ENCODE peak calls at places on chromosomes 12 and 14, in eight cellular contexts. N is GM06990; W is GM20000; L is CD8-positive, alpha-beta T cell; U is fibroblast of pulmonary artery; D is GM13977; A is psoas muscle; B is MCF 10A. S is an unnamed sample.

GRCh38 chr12:50326636-50327284 is 43.4 kb upstream of the LIMA1 start:
- DNase-seq in N (no peak), L (no peak), B (peak), W (no peak), A (no peak), D (no peak), U (peak), S (no peak)

GRCh38 chr12:84159245-84159644 is 753.4 kb downstream of the SLC6A15 start:
- DNase-seq in W (no peak), B (no peak), N (no peak), L (no peak), A (no peak), U (no peak), D (no peak), S (no peak)

GRCh38 chr12:123743002-123743401 is 19.1 kb upstream of the DNAH10 start:
- DNase-seq in A (peak), U (no peak), W (no peak), N (no peak), D (no peak), B (no peak), L (no peak), S (no peak)

GRCh38 chr14:105563347-105563737 is 37.0 kb downstream of the TMEM121 start:
- DNase-seq in L (no peak), D (no peak), W (no peak), A (peak), N (no peak), U (no peak), B (no peak), S (no peak)

GRCh38 chr12:70719672-70720420 is 82.6 kb upstream of the PTPRB start:
- DNase-seq in N (no peak), W (peak), D (peak), B (peak), A (peak), U (peak), L (peak), S (no peak)

GRCh38 chr12:6123258-6123657 is 1.2 kb downstream of the VWF start:
- DNase-seq in B (no peak), D (no peak), W (no peak), A (no peak), L (no peak), U (no peak), N (no peak), S (no peak)

GRCh38 chr14:33509927-33510535 is 440.8 kb downstream of the EGLN3 start:
- DNase-seq in L (no peak), U (peak), B (peak), D (no peak), N (no peak), A (no peak), W (no peak), S (no peak)

GRCh38 chr14:86296173-86296572 is 766.2 kb downstream of the FLRT2 start:
- DNase-seq in A (no peak), N (no peak), W (no peak), D (no peak), U (peak), L (no peak), B (peak), S (no peak)

GRCh38 chr14:88935083-88935482 is 110.6 kb downstream of the TTC8 start:
- DNase-seq in L (no peak), W (no peak), N (no peak), A (no peak), B (no peak), D (no peak), U (no peak), S (no peak)

GRCh38 chr14:88934231-88934898 is 109.9 kb downstream of the TTC8 start:
- DNase-seq in L (no peak), B (no peak), D (no peak), A (no peak), U (peak), W (no peak), N (no peak), S (no peak)

GRCh38 chr14:88933203-88933602 is 108.8 kb downstream of the TTC8 start:
- DNase-seq in B (no peak), W (no peak), A (no peak), L (no peak), U (no peak), D (no peak), N (no peak), S (no peak)

GRCh38 chr14:88929656-88930436 is 105.4 kb downstream of the TTC8 start:
- DNase-seq in B (no peak), L (no peak), U (no peak), N (no peak), D (no peak), W (no peak), A (no peak), S (no peak)
- TF ChIP-seq CTCF in B (no peak), L (no peak), U (peak), N (peak), D (peak), W (no peak), A (no peak), S (no peak)

DNA sequence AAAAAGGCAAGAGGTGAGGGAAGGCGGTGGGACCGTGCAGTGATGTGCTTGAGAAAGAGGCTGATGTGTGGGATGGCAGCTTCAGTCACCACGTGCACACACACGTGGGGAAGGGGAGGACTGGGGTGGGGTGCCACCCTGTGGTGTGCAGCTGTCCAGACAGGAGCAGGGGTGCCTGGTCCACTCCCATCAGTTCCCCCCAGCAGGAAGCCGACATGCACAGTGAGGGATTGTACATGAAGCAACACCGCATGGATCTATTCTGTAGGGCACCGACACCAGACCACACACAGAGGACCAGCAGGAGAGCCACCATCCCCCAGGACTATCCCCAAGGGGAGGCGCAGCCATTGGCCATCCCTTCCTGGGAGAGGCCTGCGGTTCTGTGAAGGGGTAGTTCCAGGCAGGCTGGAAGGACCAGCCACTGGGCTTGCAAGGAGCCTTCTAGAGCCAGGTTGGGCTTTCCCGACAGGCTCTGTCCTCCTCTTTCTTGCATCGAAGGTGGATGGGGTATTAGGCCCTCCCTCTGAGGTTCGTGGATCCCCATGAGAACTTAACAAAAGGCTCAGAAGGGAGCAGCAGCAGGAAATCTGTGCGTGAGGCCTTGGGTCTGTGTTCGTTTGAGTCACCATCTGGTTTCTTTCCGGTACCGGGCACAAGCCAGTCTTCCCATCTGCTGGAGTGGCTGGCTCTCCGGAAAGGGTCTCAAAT is 59.7 kb downstream of the PLEKHG3 start:
- DNase-seq in N (no peak), B (peak), D (no peak), W (no peak), U (peak), A (no peak), L (no peak), S (no peak)
- TF ChIP-seq CTCF in N (peak), B (no peak), D (no peak), W (no peak), U (no peak), A (no peak), L (no peak), S (no peak)

DNA sequence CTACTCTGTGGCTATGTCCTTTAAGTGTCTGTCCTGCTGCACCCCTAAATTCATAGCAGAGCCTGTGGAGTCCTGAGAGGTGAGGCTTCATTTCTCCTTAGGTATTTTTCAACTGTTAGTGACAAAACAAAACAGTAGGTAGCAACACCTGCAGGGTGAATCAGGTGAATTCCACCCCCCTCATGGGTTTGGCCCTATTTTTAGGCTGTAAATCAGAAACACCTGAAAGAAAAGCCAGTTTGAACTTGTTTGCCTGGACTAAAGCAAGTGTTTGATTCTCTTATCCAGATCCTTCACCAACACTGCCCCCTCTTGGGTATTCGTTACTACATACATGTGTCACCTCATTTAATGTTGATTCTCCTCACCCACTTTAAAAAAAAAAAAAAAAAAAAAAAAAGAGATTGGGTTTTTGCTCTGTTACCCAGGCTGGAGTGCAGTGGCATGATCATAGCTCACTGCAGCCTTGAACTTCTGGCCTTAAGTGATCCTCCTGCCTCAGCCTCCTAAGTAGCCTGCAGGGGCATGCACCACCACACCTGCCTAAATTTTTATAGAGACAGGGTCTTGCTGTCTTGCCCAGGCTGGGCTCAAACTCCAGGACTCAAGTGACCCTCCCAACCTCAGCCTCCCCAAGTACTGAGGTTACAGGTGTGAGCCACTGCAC is 10.3 kb downstream of the TBPL2 start:
- DNase-seq in A (no peak), B (peak), U (peak), W (peak), L (peak), N (peak), D (peak), S (peak)
- TF ChIP-seq CTCF in A (peak), B (peak), U (peak), W (peak), L (peak), N (peak), D (peak), S (peak)

GRCh38 chr14:73935666-73936065 is 14.2 kb downstream of the FAM161B start:
- DNase-seq in U (peak), N (no peak), A (no peak), B (peak), L (no peak), W (no peak), D (peak), S (no peak)
- TF ChIP-seq CTCF in U (peak), N (peak), A (no peak), B (peak), L (peak), W (no peak), D (no peak), S (no peak)